ENCODE peak calls at places on chromosomes 2 and 18, in seven cellular contexts. Q is Peyer's patch; H is body of pancreas; X is CD4-positive, CD25-positive, alpha-beta regulatory T cell; F is transverse colon; P is left lung; Y is coronary artery. R is an unnamed sample.
A peak's percentile ranks its signal among the peaks of the same experiment; 100 is the strongest.

GRCh38 chr2:8650256-8650655 is 31.6 kb upstream of the ID2 start:
- DNase-seq in Y (no peak), Q (no peak), P (no peak), F (no peak), X (no peak), H (no peak), R (peak; percentile 11)

GRCh38 chr2:23457990-23458689 is 73.2 kb downstream of the KLHL29 start:
- DNase-seq in P (no peak), X (no peak), Y (peak; percentile 29), H (no peak), Q (no peak), F (no peak), R (no peak)

GRCh38 chr2:50315366-50315765 is 716.6 kb downstream of the NRXN1 start:
- DNase-seq in H (no peak), P (no peak), X (no peak), Y (no peak), Q (no peak), F (no peak), R (no peak)

GRCh38 chr2:105320651-105321215 is 8.8 kb downstream of the TGFBRAP1 start:
- DNase-seq in H (no peak), P (no peak), Q (no peak), Y (no peak), F (no peak), X (no peak), R (no peak)

GRCh38 chr2:135005753-135006152 is 41.5 kb downstream of the MAP3K19 start:
- DNase-seq in F (no peak), H (no peak), P (no peak), Y (no peak), X (no peak), Q (no peak), R (no peak)

GRCh38 chr2:221851531-221852045 is 279.5 kb upstream of the EPHA4 start:
- DNase-seq in Y (no peak), F (no peak), Q (no peak), P (no peak), X (no peak), H (no peak), R (no peak)

GRCh38 chr2:237207641-237208040 is 122.0 kb downstream of the COPS8 start:
- DNase-seq in P (no peak), Y (peak; percentile 89), Q (peak; percentile 63), F (peak; percentile 43), X (no peak), H (peak; percentile 36), R (peak; percentile 71)

GRCh38 chr18:61891271-61891670 is 1.5 kb downstream of the RNF152 start:
- DNase-seq in F (no peak), Q (no peak), Y (no peak), P (no peak), H (no peak), X (no peak), R (no peak)

GRCh38 chr2:45177870-45178269 is 168.6 kb upstream of the SIX2 start:
- DNase-seq in Q (no peak), X (no peak), H (no peak), Y (no peak), P (no peak), F (no peak), R (no peak)

GRCh38 chr2:210363261-210363660 is 48.3 kb upstream of the MYL1 start:
- DNase-seq in Y (no peak), Q (no peak), X (no peak), F (no peak), H (no peak), P (no peak), R (no peak)

GRCh38 chr18:77023115-77023782 is 109.3 kb downstream of the MBP start:
- DNase-seq in X (no peak), Y (no peak), H (no peak), Q (no peak), F (no peak), P (no peak), R (no peak)

GRCh38 chr18:79796531-79797390 is 977 bp upstream of the KCNG2 start:
- DNase-seq in H (no peak), Y (no peak), P (no peak), X (no peak), F (no peak), Q (no peak), R (peak; percentile 57)

GRCh38 chr2:119264781-119265692 is 41.4 kb downstream of the STEAP3 start:
- DNase-seq in H (peak; percentile 64), F (peak; percentile 50), P (no peak), Q (peak; percentile 66), X (peak; percentile 6), Y (peak; percentile 67), R (peak; percentile 68)

GRCh38 chr2:240364961-240365775 is 70.3 kb upstream of the GPC1 start:
- DNase-seq in X (no peak), Q (no peak), H (no peak), P (peak; percentile 71), Y (no peak), F (no peak), R (no peak)

GRCh38 chr2:165665614-165666013 is 128.4 kb downstream of the GALNT3 start:
- DNase-seq in Y (no peak), F (no peak), P (no peak), Q (no peak), X (no peak), H (no peak), R (no peak)

GRCh38 chr2:238900511-238900910 is 52.6 kb downstream of the TWIST2 start:
- DNase-seq in X (no peak), P (peak; percentile 31), Y (no peak), H (no peak), Q (no peak), F (no peak), R (no peak)

GRCh38 chr18:13629841-13630747 is 96.3 kb downstream of the FAM210A start:
- DNase-seq in Q (peak; percentile 66), X (peak; percentile 47), Y (no peak), H (no peak), F (peak; percentile 49), P (no peak), R (no peak)

GRCh38 chr2:25980951-25981350 is 1.3 kb downstream of the KIF3C start:
- DNase-seq in P (no peak), H (no peak), Q (no peak), Y (no peak), X (no peak), F (no peak), R (no peak)

GRCh38 chr2:25977768-25978167 is 4.5 kb downstream of the KIF3C start:
- DNase-seq in X (no peak), H (no peak), F (no peak), Q (no peak), Y (no peak), P (no peak), R (no peak)

GRCh38 chr2:25979006-25979405 is 3.3 kb downstream of the KIF3C start:
- DNase-seq in P (no peak), F (no peak), Q (no peak), H (no peak), Y (no peak), X (no peak), R (no peak)

GRCh38 chr2:25980076-25980887 is 2.0 kb downstream of the KIF3C start:
- DNase-seq in Q (no peak), P (no peak), F (no peak), X (no peak), Y (no peak), H (no peak), R (no peak)

GRCh38 chr2:25976884-25977741 is 5.2 kb downstream of the KIF3C start:
- DNase-seq in Y (no peak), F (no peak), X (no peak), P (no peak), H (no peak), Q (no peak), R (no peak)
- H3K27ac ChIP-seq in Y (no peak overlapping the region), F (no peak overlapping the region), X (no peak overlapping the region), P (no peak overlapping the region), H (no peak overlapping the region), Q (no peak overlapping the region), R (no peak overlapping the region)

GRCh38 chr2:231342111-231342711 is 53.3 kb upstream of the B3GNT7 start:
- DNase-seq in H (no peak), F (no peak), Y (peak; percentile 71), Q (no peak), X (no peak), P (no peak), R (peak; percentile 69)

GRCh38 chr2:231343988-231344387 is 51.5 kb upstream of the B3GNT7 start:
- DNase-seq in H (no peak), P (no peak), Q (no peak), Y (no peak), F (no peak), X (no peak), R (no peak)

GRCh38 chr2:231347081-231347480 is 48.4 kb upstream of the B3GNT7 start:
- DNase-seq in Q (peak; percentile 59), P (no peak), X (no peak), H (no peak), Y (peak; percentile 29), F (peak; percentile 40), R (peak; percentile 15)

GRCh38 chr2:231348173-231348572 is 47.3 kb upstream of the B3GNT7 start:
- DNase-seq in Q (peak; percentile 28), Y (peak; percentile 8), H (no peak), P (no peak), X (no peak), F (no peak), R (peak; percentile 63)

DNA sequence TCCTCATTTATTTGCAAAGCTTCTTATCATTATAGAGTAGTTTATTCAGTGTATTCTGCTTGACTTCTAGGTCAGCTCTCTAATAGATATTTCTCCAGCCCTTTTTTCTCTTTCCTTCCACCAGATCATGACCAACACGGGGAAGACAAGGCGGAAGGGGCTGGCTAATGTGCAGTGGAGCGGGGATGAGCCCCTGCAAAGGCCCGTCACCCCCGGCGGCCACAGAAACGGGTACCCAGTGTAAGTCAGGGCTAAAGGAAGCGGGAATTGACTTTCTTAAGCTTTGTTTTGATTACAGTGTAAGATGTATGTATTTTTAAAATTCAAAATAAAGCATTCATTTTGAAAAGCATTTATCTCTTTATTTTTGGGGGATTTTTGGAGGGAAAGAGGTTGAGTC is 50.7 kb upstream of the B3GNT7 start:
- DNase-seq in P (no peak), Y (peak; percentile 12), Q (no peak), H (no peak), F (no peak), X (no peak), R (no peak)
- H3K27ac ChIP-seq in P (no peak overlapping the region), Y (no peak overlapping the region), Q (no peak overlapping the region), H (no peak overlapping the region), F (no peak overlapping the region), X (no peak overlapping the region), R (no peak overlapping the region)

DNA sequence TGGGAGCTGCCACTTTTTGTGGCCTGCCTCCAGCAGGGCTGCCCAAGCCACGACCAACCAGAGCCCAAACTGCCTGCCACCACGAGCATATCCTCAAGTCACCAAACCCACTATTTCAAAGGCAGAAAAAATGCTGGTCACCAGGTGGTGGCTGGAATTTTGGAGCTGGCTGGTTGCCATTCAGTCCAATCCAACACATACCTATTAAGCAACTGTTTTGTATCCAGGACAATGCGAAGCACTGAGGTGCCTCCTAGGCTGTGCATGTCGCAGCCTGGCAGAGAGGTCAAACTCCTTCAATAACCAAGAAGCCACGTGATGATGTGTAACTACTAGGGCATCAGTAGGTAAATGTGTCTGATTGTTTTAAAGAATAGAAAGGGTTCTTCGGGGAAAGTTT is 108.3 kb upstream of the PPP1CB start:
- DNase-seq in H (peak; percentile 56), P (no peak), Q (no peak), Y (peak; percentile 70), F (no peak), X (no peak), R (no peak)
- H3K27ac ChIP-seq in H (no peak overlapping the region), P (no peak overlapping the region), Q (peak overlapping the region; percentile 39), Y (peak overlapping the region; percentile 74), F (peak overlapping the region; percentile 53), X (no peak overlapping the region), R (peak overlapping the region; percentile 65)

DNA sequence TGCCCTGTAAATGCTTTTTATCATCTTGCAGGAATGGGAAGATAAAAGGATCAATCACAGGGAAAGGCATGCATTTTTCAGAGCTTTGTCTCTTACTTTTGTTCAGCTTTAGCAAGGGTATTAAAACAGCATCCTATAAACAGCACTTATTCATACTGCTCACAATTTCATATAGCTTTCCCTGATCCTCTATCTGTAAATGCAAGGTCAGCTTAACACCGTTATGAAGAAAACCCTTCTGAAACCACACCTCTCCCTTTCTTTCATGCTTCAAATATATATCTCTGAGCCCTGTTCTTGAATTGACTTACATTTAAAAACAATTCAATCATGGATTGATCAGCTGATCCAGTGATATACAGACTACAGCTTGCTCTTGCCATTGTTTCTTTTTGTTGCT is 795.4 kb upstream of the CDH2 start:
- DNase-seq in Q (no peak), H (no peak), P (no peak), X (no peak), F (no peak), Y (no peak), R (no peak)
- H3K27ac ChIP-seq in Q (no peak overlapping the region), H (no peak overlapping the region), P (no peak overlapping the region), X (no peak overlapping the region), F (no peak overlapping the region), Y (no peak overlapping the region), R (no peak overlapping the region)